ENCODE peak calls at places on chromosomes 7 and 10, in four cellular contexts. O is left ventricle myocardium inferior, S is cardiac muscle cell, H is fibroblast of lung. F is an unnamed sample. For H3K36me3 and H3K4me1, the result is how much of the 10 kb centered on the place peaks cover.

GRCh38 chr7:138245216-138245615 is 169.0 kb downstream of the AKR1D1 start:
- DNase-seq in O (no peak), S (no peak), H (no peak), F (no peak)

GRCh38 chr10:33413093-33413442 is 78.6 kb upstream of the NRP1 start:
- DNase-seq in O (no peak), S (no peak), H (no peak), F (no peak)

GRCh38 chr7:143245123-143245522 is 18.1 kb upstream of the GSTK1 start:
- DNase-seq in O (no peak), S (no peak), H (no peak), F (no peak)

GRCh38 chr10:102289356-102289755 is 44.0 kb downstream of the GBF1 start:
- DNase-seq in O (no peak), S (no peak), H (no peak), F (no peak)

GRCh38 chr7:130906575-130906974 is 172.6 kb upstream of the KLF14 start:
- DNase-seq in O (no peak), S (no peak), H (no peak), F (no peak)

GRCh38 chr7:156751319-156751718 is 110.7 kb downstream of the RNF32 start:
- DNase-seq in O (no peak), S (no peak), H (peak), F (no peak)

GRCh38 chr7:44535348-44536064 is 5.6 kb downstream of the NPC1L1 start:
- DNase-seq in O (no peak), S (no peak), H (no peak), F (no peak)

GRCh38 chr7:128417071-128417470 is 7.3 kb upstream of the IMPDH1 start:
- DNase-seq in O (no peak), S (no peak), H (no peak), F (no peak)

GRCh38 chr10:517236-517635 is 172.2 kb downstream of the DIP2C start:
- DNase-seq in O (no peak), S (no peak), H (no peak), F (no peak)

GRCh38 chr10:59322131-59322530 is 40.2 kb downstream of the FAM13C start:
- DNase-seq in O (no peak), S (no peak), H (no peak), F (no peak)

GRCh38 chr7:152544971-152545619 is 109.3 kb upstream of the KMT2C start:
- DNase-seq in O (no peak), S (no peak), H (no peak), F (no peak)

GRCh38 chr7:52648903-52649302 is 386.5 kb upstream of the POM121L12 start:
- DNase-seq in O (no peak), S (no peak), H (no peak), F (no peak)

GRCh38 chr10:69228151-69228550 is 8.0 kb downstream of the HKDC1 start:
- DNase-seq in O (no peak), S (no peak), H (no peak), F (no peak)

GRCh38 chr10:120506674-120507073 is 49.6 kb downstream of the PLPP4 start:
- DNase-seq in O (no peak), S (no peak), H (no peak), F (no peak)

GRCh38 chr7:73999664-74000420 is 28.1 kb upstream of the ELN start:
- DNase-seq in O (no peak), S (no peak), H (peak), F (peak)

GRCh38 chr7:3128857-3129256 is 85.2 kb upstream of the CARD11 start:
- DNase-seq in O (no peak), S (no peak), H (no peak), F (no peak)

GRCh38 chr7:51187941-51188340 is 128.7 kb downstream of the COBL start:
- DNase-seq in O (peak), S (peak), H (no peak), F (no peak)

GRCh38 chr7:13987395-13987794 is 2.1 kb downstream of the ETV1 start:
- DNase-seq in O (no peak), S (no peak), H (no peak), F (no peak)

GRCh38 chr7:87543623-87544022 is 57.1 kb downstream of the ABCB1 start:
- DNase-seq in O (no peak), S (no peak), H (no peak), F (no peak)

GRCh38 chr7:40306596-40306995 is 171.8 kb downstream of the SUGCT start:
- DNase-seq in O (no peak), S (no peak), H (peak), F (no peak)

DNA sequence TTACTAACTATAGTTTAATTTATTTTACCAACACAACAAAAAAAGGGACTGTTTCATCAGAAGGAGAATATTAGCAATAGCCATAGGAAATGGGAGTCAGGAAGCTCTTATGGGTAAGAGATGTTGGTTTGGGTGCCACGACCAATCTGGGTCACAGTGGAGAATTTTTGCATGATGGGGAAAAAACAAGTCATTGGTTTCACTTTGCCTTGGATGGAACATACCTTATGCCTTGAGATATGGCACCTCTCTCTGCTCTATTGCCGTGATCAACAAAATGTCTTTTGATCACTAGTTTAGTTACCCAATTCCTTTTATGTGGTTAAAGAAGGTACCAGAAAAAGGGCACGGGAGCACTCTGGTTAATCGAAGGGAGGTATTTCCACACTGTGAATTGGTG is 48.2 kb downstream of the PNLIPRP3 start:
- DNase-seq in O (no peak), S (no peak), H (no peak), F (no peak)
- H3K27ac ChIP-seq in O (no peak), S (no peak), H (no peak), F (no peak)

GRCh38 chr7:64528770-64529169 is 34.1 kb downstream of the ZNF680 start:
- DNase-seq in O (no peak), S (no peak), H (no peak), F (no peak)

DNA sequence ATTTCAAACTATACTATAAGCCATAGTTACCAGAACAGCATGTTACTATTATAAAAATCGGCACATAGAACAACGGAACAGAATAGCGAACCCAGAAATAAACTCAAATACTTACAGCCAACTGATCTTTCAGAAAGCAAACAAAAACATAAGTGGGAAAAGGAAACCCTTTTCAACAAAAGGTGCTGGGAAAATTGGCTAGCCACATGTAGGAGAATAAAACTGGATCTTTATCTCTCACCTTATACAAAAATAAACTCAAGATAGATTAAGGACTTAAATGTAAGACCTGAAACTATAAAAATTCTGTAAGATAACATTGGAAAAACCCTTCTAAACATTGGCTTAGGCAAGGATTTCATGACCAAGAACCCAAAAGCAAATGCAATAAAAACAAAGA is 29.1 kb downstream of the ZNF680 start:
- DNase-seq in O (no peak), S (no peak), H (no peak), F (no peak)
- H3K36me3 ChIP-seq in O (half or more), S (under half), H (under half), F (under half)

DNA sequence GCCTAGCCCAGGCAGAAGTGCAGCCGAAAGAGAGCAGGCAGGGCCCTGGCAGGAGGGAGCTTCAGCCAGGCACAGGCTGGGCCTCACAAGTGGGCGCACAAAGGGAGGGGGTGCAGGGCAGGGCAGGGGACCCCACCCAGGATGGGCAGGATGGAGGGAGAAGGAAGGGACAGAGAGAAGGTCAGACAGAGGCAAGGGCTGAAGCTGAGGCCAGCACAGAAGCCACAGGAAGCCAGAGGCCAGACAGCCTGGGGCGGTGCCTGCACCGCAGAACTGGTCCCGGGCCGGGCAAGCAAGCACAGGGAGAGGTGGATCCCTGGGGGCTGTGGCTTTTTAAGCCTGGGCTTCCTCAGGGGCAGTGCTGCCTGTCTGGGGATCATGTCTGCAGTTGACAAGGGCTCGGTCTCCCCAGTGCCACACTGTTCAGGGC is 16.7 kb downstream of the NOS3 start:
- DNase-seq in O (no peak), S (no peak), H (no peak), F (no peak)
- H3K4me1 ChIP-seq in O (half or more), S (under half), H (under half), F (under half)

GRCh38 chr7:54888736-54889082 is 129.7 kb upstream of the SEC61G start:
- DNase-seq in O (no peak), S (no peak), H (no peak), F (no peak)
- H3K27ac ChIP-seq in O (no peak), S (no peak), H (no peak), F (no peak)

DNA sequence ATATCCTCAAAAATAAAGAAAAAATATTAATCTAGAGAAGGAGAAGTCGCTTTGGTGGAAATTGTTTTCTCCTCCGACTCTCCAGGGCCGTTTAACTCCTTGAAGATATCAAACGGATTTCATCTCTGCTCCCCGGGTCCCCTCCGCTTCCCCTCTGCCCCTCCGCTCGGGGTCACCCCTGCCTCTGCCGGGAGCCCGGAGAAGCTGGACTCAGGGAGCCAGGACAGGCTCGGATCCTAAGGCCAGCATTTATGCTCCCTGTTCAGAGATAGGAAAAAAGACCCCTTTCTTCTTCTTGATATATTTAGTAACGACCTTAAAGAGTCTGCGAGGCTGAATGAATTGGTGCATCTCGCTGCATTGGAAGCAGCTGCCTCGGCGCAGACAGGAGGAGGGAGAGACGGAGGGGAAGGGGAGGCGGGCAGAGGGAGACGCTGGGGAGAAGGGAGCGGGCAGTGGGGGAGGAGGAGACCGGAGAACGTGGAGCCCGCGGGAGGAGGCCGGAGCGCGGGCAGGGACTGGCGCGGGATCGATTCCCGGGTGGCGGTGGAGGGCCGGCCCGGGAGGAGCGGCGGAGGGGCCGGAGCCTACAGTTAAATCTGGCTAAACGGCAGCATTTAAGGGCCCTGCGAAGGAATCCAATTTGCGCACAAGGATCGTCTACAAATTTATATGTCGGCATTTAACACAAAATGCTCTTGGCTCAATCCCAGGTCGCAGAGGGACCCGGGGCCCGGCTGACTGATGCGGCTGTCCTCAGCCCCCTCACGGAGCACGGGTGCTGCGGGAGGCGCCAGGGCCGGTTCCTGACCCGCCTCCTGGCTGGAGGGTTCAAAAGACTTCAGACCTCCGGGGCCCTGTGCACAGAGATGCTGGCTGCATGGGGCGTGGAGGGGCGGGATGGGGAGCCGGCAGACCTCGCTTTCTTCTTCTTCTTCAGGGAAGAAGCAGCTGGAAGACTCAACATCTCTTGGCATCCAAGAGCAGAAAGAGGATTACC is 55.6 kb downstream of the CRTAC1 start:
- DNase-seq in O (no peak), S (peak), H (no peak), F (no peak)
- H3K36me3 ChIP-seq in O (under half), S (under half), H (under half), F (under half)

GRCh38 chr10:30154561-30154960 is 95.2 kb upstream of the JCAD start:
- DNase-seq in O (no peak), S (no peak), H (no peak), F (no peak)

GRCh38 chr10:30155401-30155800 is 96.0 kb upstream of the JCAD start:
- DNase-seq in O (no peak), S (no peak), H (no peak), F (no peak)

GRCh38 chr10:30158325-30158960 is 99.1 kb upstream of the JCAD start:
- DNase-seq in O (no peak), S (no peak), H (no peak), F (no peak)

GRCh38 chr10:30160431-30160982 is 101.1 kb upstream of the JCAD start:
- DNase-seq in O (no peak), S (peak), H (no peak), F (no peak)
- H3K4me1 ChIP-seq in O (under half), S (under half), H (under half), F (under half)

DNA sequence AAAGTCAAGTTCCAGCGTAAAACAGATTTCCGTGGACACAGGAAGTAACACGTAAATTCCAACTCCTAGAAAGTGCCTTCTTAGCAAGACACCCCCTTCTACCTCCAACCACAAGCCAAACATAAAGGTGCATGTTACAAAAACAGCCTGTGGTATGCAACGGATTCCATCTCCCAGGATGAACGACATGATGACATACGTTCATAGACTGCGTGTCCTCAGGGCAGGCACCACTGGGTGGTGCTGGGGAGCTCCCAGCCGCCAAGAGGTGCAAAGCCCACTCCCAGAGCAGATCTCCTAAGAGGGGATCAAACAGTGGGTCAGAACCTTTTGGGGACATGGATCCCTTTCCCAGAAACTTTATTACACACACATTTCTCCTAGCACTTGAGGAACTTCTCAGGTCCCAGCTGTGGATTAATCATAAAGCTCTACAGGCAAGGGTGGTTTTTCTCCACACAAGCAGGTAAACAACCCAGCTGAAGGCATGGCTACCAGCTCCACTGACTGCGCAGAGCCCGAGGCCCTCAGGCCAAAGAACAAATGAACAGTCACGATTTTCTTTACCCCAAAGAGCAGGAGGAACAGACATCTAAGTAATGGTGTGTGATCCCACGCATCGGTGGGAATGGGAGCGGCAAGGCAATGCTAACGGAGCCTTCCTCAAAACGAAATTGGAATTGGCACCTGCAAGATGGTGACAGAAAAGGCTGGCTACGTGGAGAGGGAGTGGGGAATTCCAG is 13.8 kb downstream of the PSAP start:
- DNase-seq in O (no peak), S (peak), H (no peak), F (no peak)
- H3K27ac ChIP-seq in O (peak), S (peak), H (no peak), F (peak)

F was measured in pancreas.